ENCODE peak calls at places on chromosomes 1 and 21, in four cellular contexts. E is adrenal gland, Y is psoas muscle, N is AG09309. R is an unnamed sample.

GRCh38 chr21:45334134-45334533 is 46.4 kb upstream of the POFUT2 start:
- DNase-seq in E (peak), Y (no peak), N (no peak), R (no peak)

GRCh38 chr21:27647921-27648320 is 681.0 kb upstream of the ADAMTS5 start:
- DNase-seq in E (no peak), Y (no peak), N (no peak), R (no peak)

GRCh38 chr1:42910985-42911384 is 47.7 kb downstream of the SLC2A1 start:
- DNase-seq in E (no peak), Y (no peak), N (no peak), R (no peak)

GRCh38 chr1:64471218-64471719 is 1.3 kb downstream of the CACHD1 start:
- DNase-seq in E (peak), Y (peak), N (no peak), R (peak)

GRCh38 chr1:43529206-43529731 is 1.4 kb upstream of the PTPRF start:
- DNase-seq in E (peak), Y (peak), N (peak), R (peak)

GRCh38 chr1:37914719-37915483 is 32.0 kb downstream of the INPP5B start:
- DNase-seq in E (no peak), Y (no peak), N (no peak), R (no peak)

GRCh38 chr1:58432813-58433668 is 113.5 kb downstream of the OMA1 start:
- DNase-seq in E (no peak), Y (no peak), N (peak), R (no peak)

GRCh38 chr1:147756336-147756735 is 4.1 kb downstream of the GJA5 start:
- DNase-seq in E (no peak), Y (no peak), N (no peak), R (no peak)

GRCh38 chr1:29532741-29533140 is 296.4 kb downstream of the PTPRU start:
- DNase-seq in E (no peak), Y (no peak), N (no peak), R (no peak)

GRCh38 chr1:223133301-223133823 is 9.7 kb downstream of the TLR5 start:
- DNase-seq in E (no peak), Y (no peak), N (no peak), R (no peak)

GRCh38 chr1:236158719-236159118 is 16.4 kb downstream of the GPR137B start:
- DNase-seq in E (no peak), Y (no peak), N (no peak), R (no peak)
- H3K4me3 ChIP-seq in E (no peak), Y (no peak), N (no peak), R (no peak)

GRCh38 chr1:56578963-56579875 is at the start of gene PLPP3:
- DNase-seq in E (peak), Y (peak), N (peak), R (peak)
- H3K4me3 ChIP-seq in E (peak), Y (peak), N (peak), R (peak)

DNA sequence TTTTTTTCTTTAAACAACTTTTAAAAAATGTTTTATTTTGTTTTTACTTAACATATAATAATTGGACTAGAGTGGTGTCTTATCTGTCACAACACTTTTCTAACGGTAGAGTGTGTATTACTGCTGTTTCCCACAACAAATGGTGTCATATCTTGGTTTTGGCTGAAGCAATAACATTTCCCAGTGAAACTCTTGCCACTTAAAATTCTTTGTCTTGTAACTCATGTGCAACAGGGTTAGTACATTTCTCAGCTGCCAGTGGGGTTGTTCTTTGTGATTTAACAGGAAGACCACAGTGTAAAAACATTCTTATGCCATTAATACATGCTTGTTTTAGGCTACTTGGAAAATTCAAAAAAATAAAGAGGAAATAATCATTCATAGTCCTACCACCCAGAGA is 43.5 kb downstream of the ALPL start:
- DNase-seq in E (no peak), Y (no peak), N (peak), R (no peak)
- H3K4me3 ChIP-seq in E (no peak), Y (no peak), N (no peak), R (no peak)

DNA sequence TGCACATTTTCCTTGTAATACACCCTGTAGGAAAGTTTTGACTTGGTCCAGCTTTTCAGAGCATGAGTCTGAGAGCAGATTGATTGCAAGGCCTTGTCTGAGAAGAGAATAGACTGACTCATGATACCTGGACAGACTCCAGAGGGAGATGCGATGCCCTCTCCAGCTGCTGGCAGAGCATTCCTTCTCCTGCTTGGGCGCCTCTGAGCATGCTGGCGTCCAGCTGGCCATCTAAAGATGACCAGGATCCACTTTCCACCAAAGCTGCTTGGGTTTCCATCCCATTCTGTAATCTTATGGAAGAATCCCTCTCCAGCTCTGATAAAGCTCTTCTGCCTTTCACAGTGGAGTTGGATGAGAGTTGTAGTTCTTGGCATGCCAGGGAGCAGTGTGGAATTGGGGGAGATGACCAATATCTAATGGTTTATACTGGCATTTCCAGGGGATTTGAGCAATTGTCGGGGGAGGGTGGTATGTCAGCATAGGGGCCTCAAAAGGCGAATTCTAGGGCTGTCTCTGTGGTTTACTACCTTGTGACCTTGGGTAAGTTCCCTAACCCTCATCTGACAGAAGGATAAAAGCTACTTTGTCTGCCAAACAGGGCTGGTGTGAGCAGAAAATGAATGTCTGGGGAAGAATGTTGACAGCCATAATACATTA is 19.5 kb downstream of the SZRD1 start:
- DNase-seq in E (peak), Y (peak), N (peak), R (no peak)
- H3K4me3 ChIP-seq in E (no peak), Y (peak), N (no peak), R (no peak)

DNA sequence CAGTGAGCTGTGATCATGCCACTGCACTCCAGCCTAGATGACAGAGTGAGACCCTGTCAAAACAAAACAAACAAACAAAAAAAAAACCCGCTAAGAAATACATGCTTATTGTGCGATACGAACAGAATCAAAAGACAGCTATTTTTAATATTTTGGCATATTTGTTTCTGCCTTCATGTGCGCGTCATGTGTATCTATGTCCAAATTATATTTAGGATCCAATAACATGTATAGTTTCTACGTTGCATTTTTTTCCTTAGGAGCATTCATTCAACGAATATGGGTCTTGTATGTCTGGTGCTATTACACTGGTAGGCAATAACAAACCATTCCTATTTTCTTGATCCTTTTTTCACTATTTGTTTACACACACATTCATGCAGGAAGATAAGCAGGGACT is 1.8 kb downstream of the CD46 start:
- DNase-seq in E (no peak), Y (no peak), N (no peak), R (no peak)
- H3K4me3 ChIP-seq in E (no peak), Y (peak), N (no peak), R (no peak)

GRCh38 chr1:109392037-109392787 is 5.5 kb downstream of the SORT1 start:
- DNase-seq in E (peak), Y (peak), N (no peak), R (no peak)

GRCh38 chr1:109391626-109392025 is 6.1 kb downstream of the SORT1 start:
- DNase-seq in E (no peak), Y (no peak), N (no peak), R (no peak)

GRCh38 chr1:109394591-109395281 is 3.0 kb downstream of the SORT1 start:
- DNase-seq in E (no peak), Y (no peak), N (no peak), R (no peak)

GRCh38 chr1:109392788-109393580 is 4.7 kb downstream of the SORT1 start:
- DNase-seq in E (peak), Y (peak), N (no peak), R (peak)

DNA sequence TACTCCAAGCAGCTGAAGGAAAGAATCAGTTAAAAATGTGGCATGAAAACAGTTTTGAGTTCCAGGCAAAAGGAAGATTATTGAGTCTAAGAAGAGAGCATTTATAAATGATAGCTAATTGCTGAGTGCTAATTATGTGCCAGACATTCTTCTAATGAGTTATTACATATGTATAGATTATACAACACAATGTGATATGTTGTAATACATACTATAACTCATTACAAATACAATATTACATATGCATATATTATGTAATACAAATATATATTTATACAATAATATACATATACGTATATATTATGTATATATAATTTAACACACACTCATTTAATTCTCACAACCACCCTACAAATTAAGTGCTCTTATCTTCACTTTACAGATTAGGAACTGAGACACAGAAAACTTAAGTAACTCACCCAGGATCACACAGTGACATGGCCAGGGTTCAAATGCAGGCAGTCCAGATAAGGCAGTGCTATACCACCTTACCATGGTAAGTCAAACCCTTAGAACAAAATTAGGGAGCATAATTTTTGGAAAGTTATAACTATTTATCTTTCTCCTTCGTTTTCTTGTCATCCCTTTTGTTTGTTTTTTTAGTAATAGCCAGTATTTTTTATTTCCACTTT is 4.0 kb downstream of the SORT1 start:
- DNase-seq in E (no peak), Y (no peak), N (no peak), R (no peak)
- H3K4me3 ChIP-seq in E (no peak), Y (peak), N (no peak), R (no peak)

DNA sequence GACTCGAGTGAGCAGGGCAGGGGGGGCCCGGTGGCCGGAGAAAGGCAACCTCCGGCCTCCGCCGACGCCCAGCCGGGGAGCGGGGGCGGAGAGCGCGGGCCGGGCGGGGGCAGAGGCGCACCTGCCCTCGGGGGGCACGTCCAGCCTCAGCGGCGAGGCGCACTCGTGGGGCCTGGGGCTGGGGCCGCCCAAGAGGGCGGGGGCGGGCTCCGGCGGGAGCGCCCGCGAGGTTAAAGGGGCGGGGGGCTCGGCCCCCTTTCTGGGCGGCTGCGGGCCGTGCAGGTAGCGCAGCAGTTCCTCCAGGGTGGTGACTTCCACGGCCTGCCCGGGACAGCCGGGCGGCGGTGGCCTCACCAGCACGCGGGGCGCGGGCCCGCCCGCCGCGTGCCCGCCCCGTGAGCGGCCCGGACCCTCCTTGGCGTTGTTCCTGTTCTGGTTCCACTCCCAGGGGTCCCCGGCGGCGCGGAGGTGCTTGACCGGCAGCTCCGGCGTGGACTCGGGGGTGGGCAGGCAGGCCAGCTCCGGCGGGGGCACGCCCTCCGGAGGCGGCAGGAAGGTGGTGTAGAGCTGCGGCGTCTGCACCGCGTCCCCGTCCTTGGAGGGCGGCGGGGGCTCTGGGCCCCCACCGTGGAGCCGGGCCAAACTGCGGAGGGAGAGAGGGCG is 13.6 kb downstream of the SEMA6C start:
- DNase-seq in E (no peak), Y (no peak), N (no peak), R (peak)
- H3K4me3 ChIP-seq in E (no peak), Y (no peak), N (no peak), R (no peak)

DNA sequence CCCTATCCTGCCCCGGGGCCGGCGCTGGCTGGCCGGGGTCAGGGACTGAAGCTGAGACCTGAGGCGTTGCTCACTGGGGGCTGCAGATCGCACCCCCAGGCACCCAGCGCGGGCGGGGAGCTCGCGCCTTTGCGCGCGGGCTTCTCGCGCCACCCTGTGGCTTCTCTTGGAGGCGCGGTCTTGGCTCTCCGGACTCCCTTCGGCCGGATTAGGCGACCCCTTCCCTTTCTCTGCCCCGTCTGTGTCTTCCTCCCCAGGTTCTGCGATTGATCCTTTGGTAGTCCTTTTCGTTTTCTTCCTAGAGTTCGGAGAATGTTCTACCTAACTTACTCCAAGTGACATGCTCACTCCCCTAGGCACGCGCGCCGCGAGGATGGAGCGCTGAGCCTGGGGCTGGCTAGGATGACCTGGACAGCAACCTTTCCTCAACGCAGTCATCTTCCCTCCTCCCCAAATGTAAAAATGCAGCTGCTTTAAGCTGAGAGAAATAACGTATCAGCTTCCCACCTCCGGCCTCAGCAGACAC is 489 bp upstream of the NTRK1 start:
- DNase-seq in E (peak), Y (peak), N (no peak), R (peak)
- H3K4me3 ChIP-seq in E (no peak), Y (peak), N (peak), R (no peak)